ENCODE peak calls at places on chromosome 14, in seven cellular contexts. O is neural progenitor cell, Q is non-pigmented ciliary epithelial cell, N is Kasumi-1, G is fibroblast of mammary gland, K is stromal cell of bone marrow, L is cerebellum. Z is an unnamed sample.

GRCh38 chr14:99968156-99968920 is 96.9 kb upstream of the EVL start:
- DNase-seq in L (no peak), K (peak), O (no peak), Q (peak), G (peak), N (no peak), Z (peak)

GRCh38 chr14:104555621-104556255 is 23.8 kb upstream of the C14orf180 start:
- DNase-seq in G (no peak), Q (no peak), L (no peak), O (no peak), N (no peak), K (no peak), Z (no peak)

GRCh38 chr14:54681819-54682261 is 114.9 kb downstream of the SAMD4A start:
- DNase-seq in G (peak), K (no peak), L (no peak), O (no peak), N (no peak), Q (peak), Z (no peak)

GRCh38 chr14:99612065-99612736 is 8.2 kb upstream of the CCDC85C start:
- DNase-seq in O (no peak), G (no peak), L (no peak), Q (no peak), N (no peak), K (no peak), Z (no peak)

GRCh38 chr14:64721899-64722298 is 17.7 kb downstream of the PLEKHG3 start:
- DNase-seq in L (no peak), Q (no peak), N (no peak), O (no peak), G (no peak), K (no peak), Z (no peak)

GRCh38 chr14:53183611-53184010 is 30.5 kb upstream of the DDHD1 start:
- DNase-seq in K (no peak), N (no peak), O (no peak), G (peak), L (no peak), Q (no peak), Z (no peak)

GRCh38 chr14:106788534-106788933 is 1262.2 kb downstream of the TMEM121 start:
- DNase-seq in K (no peak), L (no peak), N (peak), Q (no peak), G (no peak), O (no peak), Z (no peak)

GRCh38 chr14:103641181-103641580 is 12.2 kb downstream of the KLC1 start:
- DNase-seq in K (peak), O (no peak), G (peak), Q (no peak), N (no peak), L (no peak), Z (no peak)

GRCh38 chr14:103696027-103696402 is 19.2 kb downstream of the XRCC3 start:
- DNase-seq in L (no peak), G (no peak), O (no peak), K (no peak), Q (no peak), N (no peak), Z (no peak)

GRCh38 chr14:23402296-23403138 is 5.6 kb downstream of the MYH6 start:
- DNase-seq in G (no peak), Q (no peak), L (no peak), N (no peak), K (no peak), O (no peak), Z (no peak)

GRCh38 chr14:52844262-52845060 is 53.1 kb upstream of the GNPNAT1 start:
- DNase-seq in G (peak), N (no peak), Q (no peak), O (peak), K (no peak), L (no peak), Z (no peak)

GRCh38 chr14:61479746-61480502 is 158.5 kb downstream of the PRKCH start:
- DNase-seq in L (no peak), G (peak), K (no peak), O (no peak), N (no peak), Q (no peak), Z (no peak)

GRCh38 chr14:31205681-31206535 is 1.7 kb downstream of the HECTD1 start:
- DNase-seq in N (peak), L (no peak), K (peak), O (peak), Q (no peak), G (peak), Z (no peak)

GRCh38 chr14:50542941-50543418 is 10.6 kb upstream of the MAP4K5 start:
- DNase-seq in N (peak), L (peak), O (peak), G (peak), Q (no peak), K (peak), Z (peak)

GRCh38 chr14:105430042-105430441 is 10.4 kb downstream of the MTA1 start:
- DNase-seq in Q (no peak), N (no peak), O (no peak), L (no peak), G (no peak), K (no peak), Z (no peak)

GRCh38 chr14:53195949-53196348 is 42.8 kb upstream of the DDHD1 start:
- DNase-seq in K (no peak), O (no peak), Q (no peak), N (no peak), L (no peak), G (no peak), Z (no peak)

Z was measured in uterus.